ENCODE peak calls at places on chromosomes 11 and 22, in five cellular contexts. X, T, G, N and S are unnamed samples.

GRCh38 chr11:17606206-17607082 is 59.4 kb downstream of the OTOG start:
- DNase-seq in T (no peak), G (no peak), X (no peak), N (no peak), S (no peak)

GRCh38 chr11:8373519-8374432 is 110.1 kb upstream of the LMO1 start:
- DNase-seq in N (no peak), T (no peak), X (no peak), G (peak), S (no peak)

GRCh38 chr11:111269146-111269868 is 23.8 kb downstream of the POU2AF2 start:
- DNase-seq in N (peak), T (peak), G (no peak), X (no peak), S (no peak)

GRCh38 chr11:69321877-69322350 is 28.0 kb downstream of the MYEOV start:
- DNase-seq in G (no peak), T (peak), X (no peak), N (peak), S (peak)

GRCh38 chr11:92675810-92676209 is 293.6 kb upstream of the MTNR1B start:
- DNase-seq in N (no peak), X (no peak), T (no peak), G (no peak), S (no peak)

GRCh38 chr11:100878474-100878873 is 191.4 kb downstream of the ARHGAP42 start:
- DNase-seq in T (peak), G (no peak), X (no peak), N (peak), S (peak)

GRCh38 chr11:103892603-103893002 is 143.8 kb upstream of the DDI1 start:
- DNase-seq in T (peak), G (no peak), X (no peak), N (peak), S (peak)

GRCh38 chr11:102267602-102268001 is 49.7 kb upstream of the BIRC3 start:
- DNase-seq in G (no peak), X (no peak), N (peak), T (peak), S (no peak)

GRCh38 chr22:38205261-38206128 is 3.7 kb downstream of the MAFF start:
- DNase-seq in N (peak), G (no peak), T (peak), X (peak), S (peak)

GRCh38 chr11:35539781-35540281 is 14.4 kb upstream of the PAMR1 start:
- DNase-seq in G (no peak), X (peak), N (peak), T (peak), S (no peak)

GRCh38 chr11:29527391-29527936 is 489.4 kb downstream of the KCNA4 start:
- DNase-seq in T (peak), G (no peak), N (peak), X (no peak), S (peak)

GRCh38 chr11:94602430-94603372 is 35.5 kb downstream of the PIWIL4 start:
- DNase-seq in X (peak), T (peak), G (no peak), N (peak), S (peak)

GRCh38 chr11:18063131-18063530 is 17.1 kb upstream of the TPH1 start:
- DNase-seq in N (no peak), G (no peak), X (no peak), T (no peak), S (no peak)

GRCh38 chr11:60511393-60511792 is 3.8 kb upstream of the MS4A13 start:
- DNase-seq in N (no peak), T (no peak), G (no peak), X (no peak), S (no peak)

GRCh38 chr11:88535916-88536547 is 198.5 kb upstream of the CTSC start:
- DNase-seq in G (no peak), X (no peak), N (peak), T (peak), S (peak)

GRCh38 chr22:27043246-27043645 is 385.9 kb downstream of the MIAT start:
- DNase-seq in N (no peak), T (no peak), X (no peak), G (no peak), S (no peak)

GRCh38 chr11:119516060-119516459 is 93.1 kb upstream of the THY1 start:
- DNase-seq in X (no peak), N (no peak), G (no peak), T (no peak), S (no peak)

GRCh38 chr11:43546561-43547410 is 133.8 kb upstream of the HSD17B12 start:
- DNase-seq in N (no peak), X (no peak), T (no peak), G (no peak), S (no peak)

GRCh38 chr22:46854125-46854870 is 91.8 kb downstream of the TBC1D22A start:
- DNase-seq in G (no peak), N (peak), X (no peak), T (no peak), S (no peak)

GRCh38 chr11:114162719-114163123 is 103.2 kb downstream of the ZBTB16 start:
- DNase-seq in G (no peak), N (peak), T (peak), X (peak), S (peak)

GRCh38 chr11:121426476-121427454 is 25.3 kb upstream of the SORL1 start:
- DNase-seq in N (no peak), X (peak), G (peak), T (no peak), S (no peak)

GRCh38 chr11:108632041-108632440 is 32.8 kb upstream of the DDX10 start:
- DNase-seq in N (no peak), T (no peak), X (no peak), G (no peak), S (no peak)
- H3K4me3 ChIP-seq in N (no peak), T (no peak), X (no peak), G (no peak), S (no peak)

GRCh38 chr22:41094036-41094435 is 1.6 kb downstream of the EP300 start:
- DNase-seq in N (peak), T (peak), X (no peak), G (no peak), S (no peak)
- H3K4me3 ChIP-seq in N (peak), T (peak), X (peak), G (peak), S (peak)

DNA sequence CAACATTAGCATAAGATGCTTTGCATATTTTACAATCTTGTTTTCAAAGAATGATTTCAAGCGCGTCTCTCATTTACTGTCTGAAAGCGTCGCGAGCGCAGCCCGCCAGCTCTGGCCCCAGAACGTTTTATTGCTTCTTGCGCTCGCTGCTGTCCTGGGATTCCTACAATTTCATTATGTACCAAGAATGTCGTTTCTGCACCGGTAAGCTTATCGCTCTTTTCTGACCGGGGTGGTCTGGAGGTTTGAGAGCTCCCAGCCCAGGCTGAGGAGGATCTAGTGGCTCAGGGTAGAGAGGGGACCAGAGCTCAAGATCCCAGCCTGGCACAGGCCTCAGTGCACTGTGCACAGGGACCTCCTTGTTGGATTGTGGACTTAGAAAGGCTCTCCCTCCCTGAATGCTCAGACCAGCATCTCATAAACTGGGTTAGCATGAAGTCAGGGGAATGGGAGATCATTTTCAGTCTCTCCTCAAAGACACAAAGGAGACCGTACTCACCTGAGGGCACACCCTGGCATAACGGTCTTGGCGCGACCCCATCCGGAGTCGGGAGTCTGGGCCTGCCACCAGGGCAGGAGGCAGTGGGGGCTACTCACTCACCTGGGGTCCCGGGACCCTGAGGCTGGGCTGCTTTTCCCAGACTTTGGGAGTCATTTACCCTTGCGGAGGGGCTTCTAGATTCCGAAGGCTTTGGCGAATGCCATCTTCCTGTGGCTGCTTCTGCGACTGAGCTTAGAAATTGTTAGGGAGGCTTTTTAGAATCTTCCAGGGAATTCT is 817.4 kb downstream of the BRD1 start:
- DNase-seq in T (no peak), X (no peak), G (peak), N (no peak), S (no peak)
- H3K4me3 ChIP-seq in T (no peak), X (no peak), G (no peak), N (no peak), S (no peak)

DNA sequence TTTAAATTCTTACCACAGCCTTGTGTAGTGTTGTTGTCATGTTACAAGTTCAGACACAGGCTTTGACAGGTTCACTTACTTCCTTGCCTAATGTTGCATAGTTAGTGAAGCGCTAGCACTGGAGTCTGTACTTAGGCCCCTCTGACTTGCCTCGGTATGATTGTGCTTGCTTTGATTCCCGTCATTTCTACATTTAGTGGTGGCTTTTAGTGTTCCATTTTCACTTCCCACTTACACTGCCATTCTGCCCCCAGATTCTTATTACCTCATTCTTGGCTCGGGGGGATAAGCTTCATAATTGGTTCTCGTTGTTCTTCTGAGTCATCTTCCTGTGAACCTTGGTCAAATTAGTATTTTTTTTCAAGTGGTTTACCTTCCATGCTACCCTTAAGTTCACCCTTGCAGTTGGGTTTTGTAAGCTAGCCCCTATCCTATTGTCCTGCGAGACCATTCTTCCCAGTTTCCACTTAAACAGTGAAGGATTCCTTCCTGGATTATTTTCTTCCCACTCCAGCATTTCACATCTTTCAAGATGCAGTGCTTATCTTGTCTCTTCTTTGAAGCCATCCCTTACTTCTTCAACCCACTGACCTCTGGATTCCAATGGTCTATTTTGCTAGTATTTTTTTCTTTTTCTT is 68.7 kb downstream of the DDX10 start:
- DNase-seq in X (no peak), N (peak), G (no peak), T (peak), S (peak)
- H3K4me3 ChIP-seq in X (no peak), N (no peak), G (no peak), T (no peak), S (no peak)

DNA sequence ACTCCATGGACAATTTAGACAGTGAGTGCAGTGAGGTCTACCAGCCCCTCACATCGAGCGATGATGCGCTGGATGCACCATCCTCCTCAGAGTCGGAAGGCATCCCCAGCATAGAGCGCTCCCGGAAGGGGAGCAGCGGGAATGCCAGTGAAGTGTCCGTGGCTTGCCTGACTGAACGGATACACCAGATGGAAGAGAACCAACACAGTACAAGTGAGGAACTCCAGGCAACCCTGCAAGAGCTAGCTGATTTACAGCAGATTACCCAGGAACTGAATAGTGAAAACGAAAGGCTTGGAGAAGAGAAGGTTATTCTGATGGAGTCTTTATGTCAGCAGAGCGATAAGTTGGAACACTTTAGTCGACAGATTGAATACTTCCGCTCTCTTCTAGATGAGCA is 51.4 kb downstream of the SPECC1L start:
- DNase-seq in X (no peak), T (no peak), N (no peak), G (no peak), S (no peak)
- H3K4me3 ChIP-seq in X (no peak), T (no peak), N (no peak), G (no peak), S (no peak)

GRCh38 chr22:19766235-19766505 is 5.6 kb downstream of the TBX1 start:
- DNase-seq in N (no peak), T (no peak), G (no peak), X (no peak), S (no peak)
- H3K4me3 ChIP-seq in N (no peak), T (no peak), G (peak), X (no peak), S (no peak)

DNA sequence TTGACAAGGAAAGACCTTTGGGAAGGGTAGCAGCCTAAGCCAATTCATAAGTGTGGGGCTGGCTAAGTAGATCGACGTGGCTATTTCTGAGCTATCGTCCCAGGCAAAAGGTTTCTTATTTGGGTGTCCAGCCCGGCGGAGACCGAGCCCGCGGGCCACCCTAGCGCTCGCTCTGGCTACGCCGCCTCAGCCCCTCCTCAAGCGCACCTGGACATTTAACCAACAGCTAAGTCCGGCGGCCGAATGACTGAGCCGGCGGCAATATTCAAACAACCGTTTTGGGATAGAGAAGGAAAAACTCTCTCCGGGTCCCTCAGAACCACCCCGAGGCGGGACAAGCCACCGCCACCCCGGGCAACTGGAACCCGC is 457 bp downstream of the RNF141 start:
- DNase-seq in X (no peak), G (no peak), T (peak), N (peak), S (no peak)
- H3K4me3 ChIP-seq in X (peak), G (peak), T (peak), N (peak), S (peak)

GRCh38 chr11:64870176-64870892 is 8.1 kb downstream of the EHD1 start:
- DNase-seq in X (no peak), G (peak), N (peak), T (peak), S (no peak)
- H3K4me3 ChIP-seq in X (no peak), G (peak), N (no peak), T (no peak), S (no peak)

DNA sequence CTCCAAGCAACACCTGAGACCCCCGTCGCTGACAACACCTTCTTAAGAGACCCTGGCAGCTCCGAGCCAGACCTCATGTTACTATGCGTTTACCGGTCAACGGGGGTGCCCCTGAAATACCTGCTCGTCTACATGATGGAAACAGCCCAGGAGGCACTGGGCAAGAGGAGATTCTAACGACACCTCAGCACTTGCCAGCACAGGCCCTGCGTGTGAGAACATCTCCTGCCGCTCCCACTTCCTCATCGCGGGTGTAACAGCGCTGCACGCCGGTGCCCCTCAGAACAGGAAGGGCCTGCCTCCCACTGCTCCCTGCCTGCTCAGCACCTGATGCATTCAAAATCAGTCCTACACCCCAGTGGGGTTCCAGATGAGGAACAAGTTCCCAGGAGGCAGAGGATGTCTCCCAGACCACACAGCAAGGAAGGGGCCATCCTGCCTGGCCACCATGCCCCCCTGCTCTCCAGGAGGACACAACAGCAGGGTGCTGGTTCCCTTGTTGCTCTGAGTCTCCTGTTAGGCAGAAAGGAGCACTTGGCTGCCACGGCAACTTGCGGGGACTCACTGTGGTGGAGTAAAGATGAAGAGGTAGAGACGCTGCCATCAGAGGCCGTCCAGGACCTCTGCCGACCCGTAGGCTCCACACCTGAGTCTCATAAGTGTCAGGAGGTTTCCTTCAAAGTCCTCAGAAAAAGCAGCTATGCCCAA is 2.1 kb downstream of the TOLLIP start:
- DNase-seq in X (no peak), G (peak), T (no peak), N (no peak), S (no peak)
- H3K4me3 ChIP-seq in X (no peak), G (no peak), T (no peak), N (no peak), S (no peak)

GRCh38 chr22:24424901-24425775 is 2.3 kb upstream of the ADORA2A start:
- DNase-seq in N (no peak), G (no peak), T (no peak), X (no peak), S (no peak)

GRCh38 chr22:24422078-24422665 is 5.2 kb upstream of the ADORA2A start:
- DNase-seq in X (no peak), N (no peak), G (no peak), T (no peak), S (no peak)

GRCh38 chr22:24423519-24424000 is 3.8 kb upstream of the ADORA2A start:
- DNase-seq in T (no peak), N (peak), X (peak), G (peak), S (no peak)

GRCh38 chr22:24426436-24426835 is 963 bp upstream of the ADORA2A start:
- DNase-seq in G (no peak), T (no peak), X (no peak), N (no peak), S (no peak)

GRCh38 chr22:24424001-24424900 is 3.1 kb upstream of the ADORA2A start:
- DNase-seq in N (no peak), X (no peak), T (no peak), G (peak), S (no peak)
- H3K4me3 ChIP-seq in N (peak), X (peak), T (peak), G (peak), S (peak)